ENCODE peak calls at places on chromosomes 7 and 10, in four cellular contexts. P is GM13976; L is ELR; V is activated T-cell treated with anti-CD3 and anti-CD28 coated beads, Interleukin-2, amount 50 U/mL, for 48 hours. H is an unnamed sample.

GRCh38 chr7:110010379-110010778 is 1080.5 kb upstream of the LRRN3 start:
- DNase-seq in V (no peak), P (no peak), L (no peak), H (no peak)

GRCh38 chr10:49562893-49563292 is 24.0 kb upstream of the ERCC6 start:
- DNase-seq in P (no peak), L (peak), V (no peak), H (no peak)

GRCh38 chr7:100087055-100087750 is 1.6 kb upstream of the COPS6 start:
- DNase-seq in L (peak), P (no peak), V (no peak), H (no peak)

GRCh38 chr10:88095778-88096452 is 232.5 kb downstream of the PTEN start:
- DNase-seq in V (no peak), L (no peak), P (no peak), H (no peak)

GRCh38 chr7:35781767-35782515 is 18.9 kb upstream of the SEPTIN7 start:
- DNase-seq in V (no peak), P (no peak), L (no peak), H (no peak)

GRCh38 chr7:149831730-149832219 is 6.4 kb upstream of the ZNF862 start:
- DNase-seq in P (no peak), L (no peak), V (no peak), H (no peak)

GRCh38 chr10:23316406-23316805 is 28.2 kb downstream of the C10orf67 start:
- DNase-seq in P (no peak), L (no peak), V (no peak), H (no peak)

GRCh38 chr7:149664666-149665065 is 108.7 kb downstream of the ZNF467 start:
- DNase-seq in V (peak), P (no peak), L (peak), H (no peak)

GRCh38 chr10:72310241-72310633 is 36.5 kb downstream of the DDIT4 start:
- DNase-seq in P (no peak), V (no peak), L (peak), H (no peak)

GRCh38 chr7:1057416-1058291 is 13.3 kb downstream of the GPR146 start:
- DNase-seq in L (no peak), P (no peak), V (no peak), H (no peak)

GRCh38 chr10:43816351-43817321 is 168.0 kb upstream of the ZNF32 start:
- DNase-seq in P (peak), V (peak), L (peak), H (no peak)

GRCh38 chr10:124125305-124126116 is 32.1 kb upstream of the CHST15 start:
- DNase-seq in P (no peak), L (peak), V (no peak), H (no peak)

GRCh38 chr10:5448333-5449048 is 36.1 kb downstream of the NET1 start:
- DNase-seq in V (no peak), P (no peak), L (no peak), H (no peak)